ENCODE peak calls at places on chromosome X, in eight cellular contexts. One of them, this sample, is unnamed.

GRCh38 chrX:100928660-100929613 is at the start of gene XKRX:
- DNase-seq in fibroblast of lung: peak
- DNase-seq in NCI-H2171: peak
- DNase-seq in adrenal gland: peak
- DNase-seq in stimulated activated CD4-positive, alpha-beta T cell treated with anti-CD3 and anti-CD28 coated beads, Interleukin-1b, Interleukin-23, amount 100 ng/mL, for 48 hours: peak
- DNase-seq in ecto neural progenitor cell: peak
- DNase-seq in heart right ventricle: peak
- DNase-seq in NCI-H1092: peak
- DNase-seq in this sample: no peak

GRCh38 chrX:13078739-13079444 is 34.5 kb upstream of the FAM9C start:
- DNase-seq in fibroblast of lung: peak
- DNase-seq in NCI-H2171: no peak
- DNase-seq in adrenal gland: peak
- DNase-seq in stimulated activated CD4-positive, alpha-beta T cell treated with anti-CD3 and anti-CD28 coated beads, Interleukin-1b, Interleukin-23, amount 100 ng/mL, for 48 hours: no peak
- DNase-seq in ecto neural progenitor cell: no peak
- DNase-seq in heart right ventricle: peak
- DNase-seq in NCI-H1092: no peak
- DNase-seq in this sample: no peak

GRCh38 chrX:120316587-120317283 is 5.5 kb upstream of the TMEM255A start:
- DNase-seq in fibroblast of lung: peak
- DNase-seq in NCI-H2171: no peak
- DNase-seq in adrenal gland: no peak
- DNase-seq in stimulated activated CD4-positive, alpha-beta T cell treated with anti-CD3 and anti-CD28 coated beads, Interleukin-1b, Interleukin-23, amount 100 ng/mL, for 48 hours: no peak
- DNase-seq in ecto neural progenitor cell: no peak
- DNase-seq in heart right ventricle: no peak
- DNase-seq in NCI-H1092: no peak
- DNase-seq in this sample: no peak

GRCh38 chrX:136147966-136148365 is 633 bp downstream of the FHL1 start:
- DNase-seq in fibroblast of lung: no peak
- DNase-seq in NCI-H2171: no peak
- DNase-seq in adrenal gland: no peak
- DNase-seq in stimulated activated CD4-positive, alpha-beta T cell treated with anti-CD3 and anti-CD28 coated beads, Interleukin-1b, Interleukin-23, amount 100 ng/mL, for 48 hours: no peak
- DNase-seq in ecto neural progenitor cell: no peak
- DNase-seq in heart right ventricle: peak
- DNase-seq in NCI-H1092: no peak
- DNase-seq in this sample: no peak

GRCh38 chrX:155682834-155683233 is 70.1 kb upstream of the TMLHE start:
- DNase-seq in fibroblast of lung: no peak
- DNase-seq in NCI-H2171: no peak
- DNase-seq in adrenal gland: no peak
- DNase-seq in stimulated activated CD4-positive, alpha-beta T cell treated with anti-CD3 and anti-CD28 coated beads, Interleukin-1b, Interleukin-23, amount 100 ng/mL, for 48 hours: no peak
- DNase-seq in ecto neural progenitor cell: no peak
- DNase-seq in heart right ventricle: no peak
- DNase-seq in NCI-H1092: no peak
- DNase-seq in this sample: no peak

GRCh38 chrX:5971300-5971699 is 257.4 kb downstream of the NLGN4X start:
- DNase-seq in fibroblast of lung: peak
- DNase-seq in NCI-H2171: no peak
- DNase-seq in adrenal gland: no peak
- DNase-seq in stimulated activated CD4-positive, alpha-beta T cell treated with anti-CD3 and anti-CD28 coated beads, Interleukin-1b, Interleukin-23, amount 100 ng/mL, for 48 hours: no peak
- DNase-seq in ecto neural progenitor cell: no peak
- DNase-seq in heart right ventricle: no peak
- DNase-seq in NCI-H1092: no peak
- DNase-seq in this sample: no peak

GRCh38 chrX:39875834-39876625 is 221.7 kb downstream of the BCOR start:
- DNase-seq in fibroblast of lung: no peak
- DNase-seq in NCI-H2171: no peak
- DNase-seq in adrenal gland: no peak
- DNase-seq in stimulated activated CD4-positive, alpha-beta T cell treated with anti-CD3 and anti-CD28 coated beads, Interleukin-1b, Interleukin-23, amount 100 ng/mL, for 48 hours: no peak
- DNase-seq in ecto neural progenitor cell: no peak
- DNase-seq in heart right ventricle: no peak
- DNase-seq in NCI-H1092: no peak
- DNase-seq in this sample: no peak

GRCh38 chrX:116170444-116170843 is at the start of gene AGTR2:
- DNase-seq in fibroblast of lung: no peak
- DNase-seq in NCI-H2171: no peak
- DNase-seq in adrenal gland: no peak
- DNase-seq in stimulated activated CD4-positive, alpha-beta T cell treated with anti-CD3 and anti-CD28 coated beads, Interleukin-1b, Interleukin-23, amount 100 ng/mL, for 48 hours: no peak
- DNase-seq in ecto neural progenitor cell: no peak
- DNase-seq in heart right ventricle: no peak
- DNase-seq in NCI-H1092: no peak
- DNase-seq in this sample: no peak

GRCh38 chrX:45850775-45851433 is 650.2 kb upstream of the DIPK2B start:
- DNase-seq in fibroblast of lung: peak
- DNase-seq in NCI-H2171: no peak
- DNase-seq in adrenal gland: no peak
- DNase-seq in stimulated activated CD4-positive, alpha-beta T cell treated with anti-CD3 and anti-CD28 coated beads, Interleukin-1b, Interleukin-23, amount 100 ng/mL, for 48 hours: peak
- DNase-seq in ecto neural progenitor cell: peak
- DNase-seq in heart right ventricle: peak
- DNase-seq in NCI-H1092: no peak
- DNase-seq in this sample: no peak

This sample was measured in kidney epithelial cell.